ENCODE peak calls at places on chromosome 7, in nine cellular contexts. X, V, E, S, T, M, K, Z and L are unnamed samples.
A peak's percentile ranks its signal among the peaks of the same experiment; 100 is the strongest.

GRCh38 chr7:144494355-144494754 is 90.9 kb upstream of the NOBOX start:
- DNase-seq in X (no peak), V (no peak), E (no peak), S (no peak), T (no peak), M (no peak), K (no peak), Z (no peak), L (no peak)

GRCh38 chr7:139745330-139746143 is 32.3 kb downstream of the HIPK2 start:
- DNase-seq in X (no peak), V (no peak), E (no peak), S (no peak), T (no peak), M (no peak), K (no peak), Z (no peak), L (no peak)

GRCh38 chr7:26291699-26292538 is at the start of gene SNX10:
- DNase-seq in X (peak; percentile 60), V (peak; percentile 79), E (no peak), S (peak; percentile 62), T (peak; percentile 49), M (no peak), K (peak; percentile 34), Z (no peak), L (peak; percentile 71)

GRCh38 chr7:41987-42386 is 150.4 kb upstream of the FAM20C start:
- DNase-seq in X (no peak), V (peak; percentile 14), E (no peak), S (no peak), T (no peak), M (no peak), K (no peak), Z (no peak), L (no peak)

GRCh38 chr7:33819658-33820057 is 85.7 kb upstream of the BMPER start:
- DNase-seq in X (no peak), V (no peak), E (no peak), S (no peak), T (no peak), M (no peak), K (no peak), Z (no peak), L (no peak)

GRCh38 chr7:54796853-54797252 is 37.8 kb upstream of the SEC61G start:
- DNase-seq in X (no peak), V (no peak), E (no peak), S (no peak), T (no peak), M (no peak), K (no peak), Z (no peak), L (no peak)

GRCh38 chr7:91880016-91880412 is 488 bp downstream of the MTERF1 start:
- DNase-seq in X (no peak), V (no peak), E (no peak), S (no peak), T (no peak), M (no peak), K (peak; percentile 11), Z (no peak), L (no peak)

GRCh38 chr7:5296015-5296621 is 13.4 kb downstream of the SLC29A4 start:
- DNase-seq in X (no peak), V (peak; percentile 34), E (no peak), S (no peak), T (no peak), M (no peak), K (no peak), Z (no peak), L (no peak)

GRCh38 chr7:111640416-111640815 is 78.1 kb upstream of the IMMP2L start:
- DNase-seq in X (no peak), V (no peak), E (no peak), S (no peak), T (no peak), M (no peak), K (no peak), Z (no peak), L (no peak)

GRCh38 chr7:100827330-100828226 is at the start of gene EPHB4:
- DNase-seq in X (peak; percentile 67), V (peak; percentile 84), E (peak; percentile 32), S (no peak), T (no peak), M (peak; percentile 33), K (peak; percentile 90), Z (peak; percentile 72), L (peak; percentile 42)

GRCh38 chr7:139299296-139299695 is 41.8 kb upstream of the FMC1 start:
- DNase-seq in X (no peak), V (no peak), E (no peak), S (no peak), T (no peak), M (no peak), K (no peak), Z (no peak), L (no peak)

GRCh38 chr7:128453836-128454804 is 1.6 kb upstream of the HILPDA start:
- DNase-seq in X (peak; percentile 71), V (peak; percentile 72), E (peak; percentile 31), S (no peak), T (peak; percentile 32), M (no peak), K (peak; percentile 99), Z (peak; percentile 53), L (no peak)

GRCh38 chr7:44374007-44374763 is 48.8 kb upstream of the CAMK2B start:
- DNase-seq in X (no peak), V (no peak), E (no peak), S (no peak), T (no peak), M (no peak), K (no peak), Z (no peak), L (no peak)

GRCh38 chr7:40192036-40192435 is 57.2 kb downstream of the SUGCT start:
- DNase-seq in X (no peak), V (no peak), E (no peak), S (no peak), T (no peak), M (no peak), K (peak; percentile 40), Z (peak; percentile 50), L (no peak)

GRCh38 chr7:40186586-40186985 is 51.8 kb downstream of the SUGCT start:
- DNase-seq in X (no peak), V (no peak), E (no peak), S (no peak), T (no peak), M (no peak), K (no peak), Z (no peak), L (no peak)
- TF ChIP-seq CTCF in X (peak; percentile 11), V (no peak), E (no peak), S (no peak), T (no peak), M (peak; percentile 36), K (no peak), Z (no peak), L (no peak)

GRCh38 chr7:134943785-134944400 is 42.4 kb upstream of the AGBL3 start:
- DNase-seq in X (no peak), V (no peak), E (no peak), S (peak; percentile 55), T (no peak), M (no peak), K (peak; percentile 49), Z (no peak), L (peak; percentile 67)
- TF ChIP-seq CTCF in X (no peak), V (peak; percentile 30), E (no peak), S (peak; percentile 53), T (peak; percentile 49), M (peak; percentile 43), K (peak; percentile 27), Z (no peak), L (peak; percentile 54)

DNA sequence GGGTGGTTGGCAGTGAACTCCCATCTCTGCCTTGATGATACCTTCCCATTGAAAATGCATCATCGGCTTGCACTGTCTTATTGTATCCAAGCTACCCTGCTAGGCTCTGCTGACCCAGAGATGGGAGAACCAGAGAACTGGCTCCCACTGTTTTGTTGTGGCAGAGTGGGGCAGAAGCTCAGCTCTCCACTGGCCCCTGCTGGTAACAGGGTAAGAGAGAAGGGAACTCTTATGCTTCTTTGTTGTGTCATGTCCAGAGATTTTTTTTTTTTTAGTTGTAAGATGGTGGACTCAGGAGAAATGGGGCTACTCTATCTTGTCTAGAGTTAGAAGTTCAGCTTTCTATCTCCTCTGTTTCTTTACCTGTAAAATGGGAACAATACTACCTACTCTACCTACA is 100.5 kb upstream of the SDK1 start:
- DNase-seq in X (peak; percentile 42), V (no peak), E (no peak), S (no peak), T (no peak), M (no peak), K (peak; percentile 81), Z (no peak), L (peak; percentile 62)
- TF ChIP-seq CTCF in X (no peak), V (peak; percentile 28), E (peak; percentile 9), S (peak; percentile 30), T (no peak), M (no peak), K (peak; percentile 85), Z (peak; percentile 74), L (peak; percentile 55)

GRCh38 chr7:85014936-85015335 is 171.9 kb downstream of the SEMA3D start:
- DNase-seq in X (no peak), V (no peak), E (no peak), S (no peak), T (no peak), M (no peak), K (no peak), Z (no peak), L (no peak)
- TF ChIP-seq CTCF in X (peak; percentile 15), V (no peak), E (no peak), S (no peak), T (no peak), M (no peak), K (peak; percentile 3), Z (peak; percentile 16), L (no peak)

GRCh38 chr7:17472939-17473338 is 174.5 kb downstream of the AHR start:
- DNase-seq in X (no peak), V (no peak), E (no peak), S (no peak), T (no peak), M (no peak), K (no peak), Z (no peak), L (peak; percentile 20)

GRCh38 chr7:17472518-17472917 is 174.1 kb downstream of the AHR start:
- DNase-seq in X (no peak), V (no peak), E (no peak), S (no peak), T (no peak), M (no peak), K (no peak), Z (no peak), L (no peak)

GRCh38 chr7:17477182-17477581 is 178.7 kb downstream of the AHR start:
- DNase-seq in X (no peak), V (no peak), E (peak; percentile 59), S (no peak), T (no peak), M (peak; percentile 20), K (no peak), Z (no peak), L (no peak)

GRCh38 chr7:17474724-17475344 is 176.4 kb downstream of the AHR start:
- DNase-seq in X (peak; percentile 23), V (no peak), E (no peak), S (no peak), T (no peak), M (no peak), K (no peak), Z (no peak), L (no peak)
- TF ChIP-seq CTCF in X (peak; percentile 24), V (no peak), E (no peak), S (peak; percentile 5), T (no peak), M (peak; percentile 54), K (peak; percentile 27), Z (peak; percentile 28), L (peak; percentile 24)